ENCODE peak calls at places on chromosomes 13 and 19, in nine cellular contexts. D, Z, Q, R, F, G, A, W and O are unnamed samples.

GRCh38 chr19:940591-941291 is 14.9 kb downstream of the ARID3A start:
- DNase-seq in D (peak), Z (peak), Q (peak), R (no peak), F (peak), G (peak), A (peak), W (peak), O (peak)

GRCh38 chr19:18845961-18846360 is 14.2 kb downstream of the UPF1 start:
- DNase-seq in D (no peak), Z (no peak), Q (no peak), R (no peak), F (no peak), G (no peak), A (no peak), W (no peak), O (no peak)

GRCh38 chr13:73803997-73804396 is 330.2 kb downstream of the KLF12 start:
- DNase-seq in D (no peak), Z (no peak), Q (peak), R (no peak), F (no peak), G (no peak), A (no peak), W (no peak), O (no peak)

GRCh38 chr19:44055870-44056269 is 4.0 kb downstream of the ZNF223 start:
- DNase-seq in D (no peak), Z (no peak), Q (no peak), R (no peak), F (no peak), G (no peak), A (no peak), W (no peak), O (no peak)

GRCh38 chr19:19587776-19588175 is 30.7 kb downstream of the PBX4 start:
- DNase-seq in D (no peak), Z (no peak), Q (no peak), R (no peak), F (no peak), G (no peak), A (no peak), W (no peak), O (no peak)

GRCh38 chr19:11414544-11414943 is 4.6 kb downstream of the RGL3 start:
- DNase-seq in D (no peak), Z (no peak), Q (no peak), R (no peak), F (no peak), G (no peak), A (no peak), W (no peak), O (no peak)

GRCh38 chr13:110240352-110240751 is 66.6 kb downstream of the COL4A1 start:
- DNase-seq in D (peak), Z (no peak), Q (no peak), R (no peak), F (no peak), G (no peak), A (no peak), W (no peak), O (no peak)

GRCh38 chr19:49468746-49469447 is 5.1 kb upstream of the FLT3LG start:
- DNase-seq in D (peak), Z (peak), Q (no peak), R (peak), F (peak), G (peak), A (peak), W (no peak), O (no peak)

GRCh38 chr19:54017266-54017665 is 25.8 kb downstream of the CACNG6 start:
- DNase-seq in D (no peak), Z (peak), Q (peak), R (no peak), F (no peak), G (no peak), A (no peak), W (no peak), O (no peak)